ENCODE peak calls at places on chromosomes 1 and 21, in four cellular contexts. One of them, this sample, is unnamed.

GRCh38 chr1:38589036-38589435 is 270.5 kb downstream of the RRAGC start:
- DNase-seq in choroid plexus epithelial cell: peak; percentile 19
- DNase-seq in cardiac muscle cell: no peak
- DNase-seq in nephron progenitor cell: no peak
- DNase-seq in this sample: no peak

GRCh38 chr1:56472860-56473259 is 106.5 kb downstream of the PLPP3 start:
- DNase-seq in choroid plexus epithelial cell: no peak
- DNase-seq in nephron progenitor cell: no peak
- DNase-seq in cardiac muscle cell: no peak
- DNase-seq in this sample: no peak

GRCh38 chr1:223538921-223539445 is 126.5 kb downstream of the CAPN8 start:
- DNase-seq in nephron progenitor cell: no peak
- DNase-seq in cardiac muscle cell: no peak
- DNase-seq in choroid plexus epithelial cell: no peak
- DNase-seq in this sample: no peak

GRCh38 chr1:172964864-172965263 is 85.9 kb downstream of the TNFSF18 start:
- DNase-seq in cardiac muscle cell: no peak
- DNase-seq in choroid plexus epithelial cell: no peak
- DNase-seq in nephron progenitor cell: no peak
- DNase-seq in this sample: no peak

GRCh38 chr1:226250511-226250910 is 27.0 kb downstream of the MIXL1 start:
- DNase-seq in nephron progenitor cell: no peak
- DNase-seq in choroid plexus epithelial cell: no peak
- DNase-seq in cardiac muscle cell: no peak
- DNase-seq in this sample: no peak

GRCh38 chr1:115429884-115430283 is 91.8 kb upstream of the NGF start:
- DNase-seq in cardiac muscle cell: no peak
- DNase-seq in nephron progenitor cell: no peak
- DNase-seq in choroid plexus epithelial cell: no peak
- DNase-seq in this sample: no peak

GRCh38 chr1:74375376-74375775 is 137.0 kb downstream of the LRRC53 start:
- DNase-seq in choroid plexus epithelial cell: no peak
- DNase-seq in nephron progenitor cell: no peak
- DNase-seq in cardiac muscle cell: no peak
- DNase-seq in this sample: no peak

GRCh38 chr1:188249813-188250212 is 1421.1 kb downstream of the PLA2G4A start:
- DNase-seq in cardiac muscle cell: no peak
- DNase-seq in nephron progenitor cell: no peak
- DNase-seq in choroid plexus epithelial cell: no peak
- DNase-seq in this sample: no peak

GRCh38 chr1:215360786-215361185 is 206.3 kb upstream of the KCTD3 start:
- DNase-seq in nephron progenitor cell: no peak
- DNase-seq in choroid plexus epithelial cell: no peak
- DNase-seq in cardiac muscle cell: no peak
- DNase-seq in this sample: no peak

GRCh38 chr1:112727716-112728115 is 12.6 kb upstream of the PPM1J start:
- DNase-seq in choroid plexus epithelial cell: no peak
- DNase-seq in nephron progenitor cell: no peak
- DNase-seq in cardiac muscle cell: no peak
- DNase-seq in this sample: no peak

GRCh38 chr1:33712176-33712575 is 151.7 kb upstream of the HMGB4 start:
- DNase-seq in nephron progenitor cell: no peak
- DNase-seq in choroid plexus epithelial cell: no peak
- DNase-seq in cardiac muscle cell: peak; percentile 20
- DNase-seq in this sample: no peak

GRCh38 chr21:35314896-35315582 is 265.9 kb upstream of the RUNX1 start:
- DNase-seq in nephron progenitor cell: no peak
- DNase-seq in choroid plexus epithelial cell: peak; percentile 38
- DNase-seq in cardiac muscle cell: no peak
- DNase-seq in this sample: no peak

GRCh38 chr1:48109390-48110009 is 112.3 kb upstream of the TRABD2B start:
- DNase-seq in nephron progenitor cell: peak; percentile 38
- DNase-seq in choroid plexus epithelial cell: peak; percentile 87
- DNase-seq in cardiac muscle cell: peak; percentile 71
- DNase-seq in this sample: no peak

DNA sequence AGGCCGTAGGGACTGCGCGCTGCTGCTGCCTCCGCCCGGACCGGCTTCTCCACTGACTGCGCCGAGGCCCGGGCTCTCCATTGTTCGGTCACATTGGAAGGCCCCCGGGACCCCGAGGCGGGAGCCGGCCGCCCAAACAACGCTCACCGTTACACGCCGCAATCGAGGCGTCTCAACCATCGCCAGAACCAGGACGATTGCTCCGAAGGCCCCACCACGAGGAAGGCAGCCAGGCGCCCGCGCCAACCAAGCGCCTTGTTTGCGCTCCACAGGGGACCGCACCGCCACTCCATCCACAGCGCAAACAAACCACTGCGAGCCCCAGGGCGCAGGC is 595 bp downstream of the GLUL start:
- DNase-seq in cardiac muscle cell: no peak
- DNase-seq in choroid plexus epithelial cell: no peak
- DNase-seq in nephron progenitor cell: no peak
- DNase-seq in this sample: no peak
- TF ChIP-seq CTCF in cardiac muscle cell: no peak
- TF ChIP-seq CTCF in choroid plexus epithelial cell: no peak
- TF ChIP-seq CTCF in nephron progenitor cell: no peak
- TF ChIP-seq CTCF in this sample: peak; percentile 34

GRCh38 chr1:34740161-34740875 is 14.5 kb upstream of the GJB5 start:
- DNase-seq in choroid plexus epithelial cell: peak; percentile 63
- DNase-seq in nephron progenitor cell: peak; percentile 31
- DNase-seq in cardiac muscle cell: peak; percentile 57
- DNase-seq in this sample: no peak

GRCh38 chr1:34744851-34745250 is 10.0 kb upstream of the GJB5 start:
- DNase-seq in choroid plexus epithelial cell: no peak
- DNase-seq in cardiac muscle cell: no peak
- DNase-seq in nephron progenitor cell: no peak
- DNase-seq in this sample: no peak

GRCh38 chr1:34743775-34744174 is 11.1 kb upstream of the GJB5 start:
- DNase-seq in choroid plexus epithelial cell: no peak
- DNase-seq in cardiac muscle cell: no peak
- DNase-seq in nephron progenitor cell: no peak
- DNase-seq in this sample: no peak

GRCh38 chr1:34745666-34746065 is 9.2 kb upstream of the GJB5 start:
- DNase-seq in nephron progenitor cell: no peak
- DNase-seq in cardiac muscle cell: no peak
- DNase-seq in choroid plexus epithelial cell: no peak
- DNase-seq in this sample: no peak

GRCh38 chr1:34742667-34743270 is 12.1 kb upstream of the GJB5 start:
- DNase-seq in choroid plexus epithelial cell: peak; percentile 76
- DNase-seq in nephron progenitor cell: peak; percentile 95
- DNase-seq in cardiac muscle cell: peak; percentile 86
- DNase-seq in this sample: peak; percentile 94
- TF ChIP-seq CTCF in choroid plexus epithelial cell: peak; percentile 90
- TF ChIP-seq CTCF in nephron progenitor cell: peak; percentile 97
- TF ChIP-seq CTCF in cardiac muscle cell: peak; percentile 93
- TF ChIP-seq CTCF in this sample: peak; percentile 97

GRCh38 chr1:20980051-20980450 is 192.9 kb upstream of the HP1BP3 start:
- DNase-seq in choroid plexus epithelial cell: no peak
- DNase-seq in cardiac muscle cell: no peak
- DNase-seq in nephron progenitor cell: no peak
- DNase-seq in this sample: no peak

GRCh38 chr1:20978413-20978812 is 191.3 kb upstream of the HP1BP3 start:
- DNase-seq in cardiac muscle cell: no peak
- DNase-seq in choroid plexus epithelial cell: no peak
- DNase-seq in nephron progenitor cell: no peak
- DNase-seq in this sample: no peak

GRCh38 chr1:20983297-20983889 is 193.3 kb downstream of the EIF4G3 start:
- DNase-seq in cardiac muscle cell: no peak
- DNase-seq in choroid plexus epithelial cell: no peak
- DNase-seq in nephron progenitor cell: no peak
- DNase-seq in this sample: no peak

GRCh38 chr1:20981903-20982695 is 194.6 kb downstream of the EIF4G3 start:
- DNase-seq in cardiac muscle cell: peak; percentile 15
- DNase-seq in choroid plexus epithelial cell: peak; percentile 61
- DNase-seq in nephron progenitor cell: no peak
- DNase-seq in this sample: no peak
- TF ChIP-seq CTCF in cardiac muscle cell: peak; percentile 47
- TF ChIP-seq CTCF in choroid plexus epithelial cell: peak; percentile 39
- TF ChIP-seq CTCF in nephron progenitor cell: no peak
- TF ChIP-seq CTCF in this sample: peak; percentile 37

GRCh38 chr1:203026666-203027663 is 674 bp downstream of the PPFIA4 start:
- DNase-seq in choroid plexus epithelial cell: no peak
- DNase-seq in nephron progenitor cell: no peak
- DNase-seq in cardiac muscle cell: no peak
- DNase-seq in this sample: no peak
- TF ChIP-seq CTCF in choroid plexus epithelial cell: no peak
- TF ChIP-seq CTCF in nephron progenitor cell: peak; percentile 8
- TF ChIP-seq CTCF in cardiac muscle cell: no peak
- TF ChIP-seq CTCF in this sample: no peak

DNA sequence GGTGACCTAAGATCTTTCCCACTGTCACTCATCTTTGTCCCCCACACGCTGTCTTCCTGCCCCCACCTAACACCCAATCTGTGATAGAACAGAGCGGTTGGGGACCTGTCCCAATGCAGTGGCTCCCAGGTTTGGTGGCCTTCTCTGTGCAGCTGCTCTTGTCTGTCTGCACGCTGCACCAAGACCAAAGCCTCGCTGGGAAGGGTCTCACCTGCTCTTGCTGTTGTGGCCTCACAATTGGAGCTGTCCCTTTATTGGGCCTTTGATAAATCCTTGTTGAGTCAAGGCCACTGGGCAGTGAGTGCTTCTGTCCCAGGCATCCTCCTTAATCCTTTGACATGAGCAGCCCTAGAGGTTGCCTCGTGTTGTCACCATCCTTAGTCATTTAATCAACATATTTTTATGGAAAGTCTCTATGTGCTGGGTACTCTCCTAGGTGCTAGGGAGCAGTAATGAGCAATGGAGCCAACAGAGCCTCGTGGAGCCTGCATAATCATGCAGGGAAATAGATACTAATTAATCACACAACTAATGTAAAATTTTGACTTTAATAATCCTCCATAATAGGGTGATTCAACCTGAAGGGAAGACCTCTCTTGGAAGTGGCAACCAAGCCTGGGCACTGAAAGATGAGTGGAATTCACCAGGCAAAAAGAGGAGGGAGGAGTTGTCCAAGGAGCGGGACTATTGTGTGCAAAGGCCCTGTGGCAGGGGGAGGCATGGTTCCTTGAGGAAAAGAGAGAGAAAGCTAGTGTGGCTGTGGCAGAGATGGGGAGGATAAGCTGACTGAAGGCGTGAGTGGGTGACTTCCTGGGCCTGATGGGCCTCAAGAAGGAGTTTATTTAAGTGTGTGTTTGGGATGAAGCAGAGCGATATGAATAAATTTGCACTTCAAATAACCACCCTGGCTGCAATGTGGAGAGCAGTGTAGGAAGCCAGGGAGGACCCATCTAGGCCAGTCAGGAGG is 57.7 kb downstream of the MAN1C1 start:
- DNase-seq in nephron progenitor cell: no peak
- DNase-seq in cardiac muscle cell: no peak
- DNase-seq in choroid plexus epithelial cell: no peak
- DNase-seq in this sample: no peak
- TF ChIP-seq CTCF in nephron progenitor cell: no peak
- TF ChIP-seq CTCF in cardiac muscle cell: no peak
- TF ChIP-seq CTCF in choroid plexus epithelial cell: no peak
- TF ChIP-seq CTCF in this sample: no peak

DNA sequence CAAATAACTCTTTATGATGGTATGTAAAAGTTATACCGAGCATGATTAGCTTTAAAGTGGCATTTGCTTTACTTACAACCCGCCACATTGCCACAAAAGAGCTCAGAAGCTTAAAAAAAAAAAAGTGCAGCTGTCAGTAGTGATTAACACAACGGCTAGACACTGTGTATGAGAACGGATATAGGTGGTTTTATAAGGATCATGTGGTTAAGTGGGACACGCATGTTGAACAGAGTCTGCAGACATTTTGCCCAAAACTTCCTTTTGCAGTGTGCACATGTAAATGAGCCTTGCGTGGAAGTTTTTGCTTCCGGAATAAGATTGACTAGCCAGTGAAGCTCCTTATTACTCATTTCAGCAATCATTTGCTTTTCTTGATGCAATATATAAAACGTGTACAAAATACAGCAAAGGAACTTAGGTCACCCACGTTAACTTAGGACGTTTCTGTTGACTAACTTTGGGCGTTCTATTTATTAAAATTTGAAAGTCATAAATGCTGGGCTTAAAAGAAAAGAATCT is 58.7 kb upstream of the RGS1 start:
- DNase-seq in nephron progenitor cell: no peak
- DNase-seq in choroid plexus epithelial cell: no peak
- DNase-seq in cardiac muscle cell: no peak
- DNase-seq in this sample: no peak
- TF ChIP-seq CTCF in nephron progenitor cell: no peak
- TF ChIP-seq CTCF in choroid plexus epithelial cell: no peak
- TF ChIP-seq CTCF in cardiac muscle cell: no peak
- TF ChIP-seq CTCF in this sample: no peak

GRCh38 chr21:17679002-17679600 is 66.4 kb upstream of the BTG3 start:
- DNase-seq in nephron progenitor cell: no peak
- DNase-seq in choroid plexus epithelial cell: peak; percentile 91
- DNase-seq in cardiac muscle cell: peak; percentile 75
- DNase-seq in this sample: no peak
- TF ChIP-seq CTCF in nephron progenitor cell: peak; percentile 83
- TF ChIP-seq CTCF in choroid plexus epithelial cell: peak; percentile 79
- TF ChIP-seq CTCF in cardiac muscle cell: peak; percentile 70
- TF ChIP-seq CTCF in this sample: peak; percentile 85

This sample was measured in progenitor cell of endocrine pancreas.